ENCODE peak calls at places on chromosome 4, in six cellular contexts. One of them, this sample, is unnamed. For H3K9me3 and H3K4me1, the result is how much of the 10 kb centered on the place peaks cover.

GRCh38 chr4:82823062-82823461 is 24.5 kb upstream of the SCD5 start:
- DNase-seq in pancreas: no peak
- DNase-seq in sigmoid colon: no peak
- DNase-seq in mammary epithelial cell: no peak
- DNase-seq in upper lobe of right lung: no peak
- DNase-seq in suprapubic skin: no peak
- DNase-seq in this sample: peak

GRCh38 chr4:110132822-110133719 is 65.3 kb downstream of the ELOVL6 start:
- DNase-seq in pancreas: no peak
- DNase-seq in sigmoid colon: no peak
- DNase-seq in mammary epithelial cell: no peak
- DNase-seq in upper lobe of right lung: no peak
- DNase-seq in suprapubic skin: no peak
- DNase-seq in this sample: peak

GRCh38 chr4:82661601-82662000 is 99.8 kb upstream of the TMEM150C start:
- DNase-seq in pancreas: no peak
- DNase-seq in sigmoid colon: no peak
- DNase-seq in mammary epithelial cell: no peak
- DNase-seq in upper lobe of right lung: no peak
- DNase-seq in suprapubic skin: no peak
- DNase-seq in this sample: no peak

GRCh38 chr4:76898385-76898692 is 395 bp upstream of the SOWAHB start:
- DNase-seq in pancreas: no peak
- DNase-seq in sigmoid colon: no peak
- DNase-seq in mammary epithelial cell: no peak
- DNase-seq in upper lobe of right lung: no peak
- DNase-seq in suprapubic skin: no peak
- DNase-seq in this sample: no peak

GRCh38 chr4:106993846-106994245 is 42.3 kb downstream of the DKK2 start:
- DNase-seq in pancreas: no peak
- DNase-seq in sigmoid colon: no peak
- DNase-seq in mammary epithelial cell: peak
- DNase-seq in upper lobe of right lung: no peak
- DNase-seq in suprapubic skin: no peak
- DNase-seq in this sample: no peak

GRCh38 chr4:176856421-176856820 is 63.7 kb upstream of the VEGFC start:
- DNase-seq in pancreas: no peak
- DNase-seq in sigmoid colon: no peak
- DNase-seq in mammary epithelial cell: no peak
- DNase-seq in upper lobe of right lung: no peak
- DNase-seq in suprapubic skin: no peak
- DNase-seq in this sample: no peak

GRCh38 chr4:140229881-140230280 is 75.9 kb upstream of the MAML3 start:
- DNase-seq in pancreas: no peak
- DNase-seq in sigmoid colon: no peak
- DNase-seq in mammary epithelial cell: no peak
- DNase-seq in upper lobe of right lung: no peak
- DNase-seq in suprapubic skin: no peak
- DNase-seq in this sample: no peak

GRCh38 chr4:186204103-186204559 is 12.8 kb downstream of the CYP4V2 start:
- DNase-seq in pancreas: no peak
- DNase-seq in sigmoid colon: peak
- DNase-seq in mammary epithelial cell: no peak
- DNase-seq in upper lobe of right lung: no peak
- DNase-seq in suprapubic skin: peak
- DNase-seq in this sample: peak

GRCh38 chr4:137707626-137708025 is 175.3 kb upstream of the PCDH18 start:
- DNase-seq in pancreas: no peak
- DNase-seq in sigmoid colon: no peak
- DNase-seq in mammary epithelial cell: peak
- DNase-seq in upper lobe of right lung: no peak
- DNase-seq in suprapubic skin: no peak
- DNase-seq in this sample: peak

GRCh38 chr4:89447543-89447942 is 139.9 kb upstream of the GPRIN3 start:
- DNase-seq in pancreas: no peak
- DNase-seq in sigmoid colon: no peak
- DNase-seq in mammary epithelial cell: no peak
- DNase-seq in upper lobe of right lung: no peak
- DNase-seq in suprapubic skin: no peak
- DNase-seq in this sample: no peak

GRCh38 chr4:112112590-112113170 is 32.6 kb upstream of the FAM241A start:
- DNase-seq in pancreas: no peak
- DNase-seq in sigmoid colon: no peak
- DNase-seq in mammary epithelial cell: no peak
- DNase-seq in upper lobe of right lung: no peak
- DNase-seq in suprapubic skin: no peak
- DNase-seq in this sample: no peak

GRCh38 chr4:89290727-89291126 is 16.9 kb downstream of the GPRIN3 start:
- DNase-seq in pancreas: no peak
- DNase-seq in sigmoid colon: no peak
- DNase-seq in mammary epithelial cell: no peak
- DNase-seq in upper lobe of right lung: no peak
- DNase-seq in suprapubic skin: no peak
- DNase-seq in this sample: no peak

GRCh38 chr4:5465529-5465928 is 242.8 kb downstream of the EVC2 start:
- DNase-seq in pancreas: no peak
- DNase-seq in sigmoid colon: no peak
- DNase-seq in mammary epithelial cell: no peak
- DNase-seq in upper lobe of right lung: no peak
- DNase-seq in suprapubic skin: no peak
- DNase-seq in this sample: peak

GRCh38 chr4:83413676-83414075 is 41.9 kb downstream of the HELQ start:
- DNase-seq in pancreas: no peak
- DNase-seq in sigmoid colon: no peak
- DNase-seq in mammary epithelial cell: peak
- DNase-seq in upper lobe of right lung: no peak
- DNase-seq in suprapubic skin: no peak
- DNase-seq in this sample: peak

GRCh38 chr4:74682567-74683359 is 111.6 kb downstream of the BTC start:
- DNase-seq in pancreas: peak
- DNase-seq in sigmoid colon: no peak
- DNase-seq in mammary epithelial cell: peak
- DNase-seq in upper lobe of right lung: no peak
- DNase-seq in suprapubic skin: no peak
- DNase-seq in this sample: peak

GRCh38 chr4:7423391-7423790 is 11.3 kb downstream of the PSAPL1 start:
- DNase-seq in pancreas: peak
- DNase-seq in sigmoid colon: peak
- DNase-seq in mammary epithelial cell: no peak
- DNase-seq in upper lobe of right lung: peak
- DNase-seq in suprapubic skin: peak
- DNase-seq in this sample: peak

GRCh38 chr4:143355540-143356217 is 19.0 kb downstream of the GAB1 start:
- DNase-seq in pancreas: no peak
- DNase-seq in sigmoid colon: no peak
- DNase-seq in mammary epithelial cell: peak
- DNase-seq in upper lobe of right lung: no peak
- DNase-seq in suprapubic skin: no peak
- DNase-seq in this sample: no peak

GRCh38 chr4:112322866-112323265 is 25.7 kb downstream of the ALPK1 start:
- DNase-seq in pancreas: no peak
- DNase-seq in sigmoid colon: no peak
- DNase-seq in mammary epithelial cell: no peak
- DNase-seq in upper lobe of right lung: no peak
- DNase-seq in suprapubic skin: no peak
- DNase-seq in this sample: no peak

GRCh38 chr4:24704152-24704551 is 91.2 kb upstream of the SOD3 start:
- DNase-seq in pancreas: no peak
- DNase-seq in sigmoid colon: no peak
- DNase-seq in mammary epithelial cell: no peak
- DNase-seq in upper lobe of right lung: no peak
- DNase-seq in suprapubic skin: no peak
- DNase-seq in this sample: no peak

GRCh38 chr4:35105486-35105885 is 1138.8 kb downstream of the ARAP2 start:
- DNase-seq in pancreas: no peak
- DNase-seq in sigmoid colon: no peak
- DNase-seq in mammary epithelial cell: no peak
- DNase-seq in upper lobe of right lung: no peak
- DNase-seq in suprapubic skin: no peak
- DNase-seq in this sample: no peak

GRCh38 chr4:125105561-125105960 is 209.2 kb upstream of the FAT4 start:
- DNase-seq in pancreas: no peak
- DNase-seq in sigmoid colon: no peak
- DNase-seq in mammary epithelial cell: no peak
- DNase-seq in upper lobe of right lung: no peak
- DNase-seq in suprapubic skin: no peak
- DNase-seq in this sample: no peak

GRCh38 chr4:188879598-188879997 is 740.4 kb downstream of the TRIML1 start:
- DNase-seq in pancreas: no peak
- DNase-seq in sigmoid colon: no peak
- DNase-seq in mammary epithelial cell: no peak
- DNase-seq in upper lobe of right lung: no peak
- DNase-seq in suprapubic skin: no peak
- DNase-seq in this sample: no peak

GRCh38 chr4:175560628-175561027 is 251.4 kb downstream of the GPM6A start:
- DNase-seq in pancreas: no peak
- DNase-seq in sigmoid colon: no peak
- DNase-seq in mammary epithelial cell: peak
- DNase-seq in upper lobe of right lung: no peak
- DNase-seq in suprapubic skin: no peak
- DNase-seq in this sample: peak

GRCh38 chr4:14871676-14872430 is 130.4 kb upstream of the CPEB2 start:
- DNase-seq in pancreas: no peak
- DNase-seq in sigmoid colon: no peak
- DNase-seq in mammary epithelial cell: peak
- DNase-seq in upper lobe of right lung: peak
- DNase-seq in suprapubic skin: no peak
- DNase-seq in this sample: no peak

GRCh38 chr4:107858158-107858742 is 33.5 kb downstream of the SGMS2 start:
- DNase-seq in pancreas: no peak
- DNase-seq in sigmoid colon: no peak
- DNase-seq in mammary epithelial cell: no peak
- DNase-seq in upper lobe of right lung: no peak
- DNase-seq in suprapubic skin: no peak
- DNase-seq in this sample: no peak

GRCh38 chr4:8427761-8428287 is 12.7 kb downstream of the ACOX3 start:
- DNase-seq in pancreas: peak
- DNase-seq in sigmoid colon: peak
- DNase-seq in mammary epithelial cell: peak
- DNase-seq in upper lobe of right lung: no peak
- DNase-seq in suprapubic skin: no peak
- DNase-seq in this sample: peak

GRCh38 chr4:8428288-8429097 is 12.0 kb downstream of the ACOX3 start:
- DNase-seq in pancreas: peak
- DNase-seq in sigmoid colon: peak
- DNase-seq in mammary epithelial cell: peak
- DNase-seq in upper lobe of right lung: peak
- DNase-seq in suprapubic skin: peak
- DNase-seq in this sample: peak

GRCh38 chr4:8434251-8435073 is 6.1 kb downstream of the ACOX3 start:
- DNase-seq in pancreas: no peak
- DNase-seq in sigmoid colon: no peak
- DNase-seq in mammary epithelial cell: no peak
- DNase-seq in upper lobe of right lung: no peak
- DNase-seq in suprapubic skin: no peak
- DNase-seq in this sample: no peak

GRCh38 chr4:8433181-8433580 is 7.3 kb downstream of the ACOX3 start:
- DNase-seq in pancreas: no peak
- DNase-seq in sigmoid colon: no peak
- DNase-seq in mammary epithelial cell: no peak
- DNase-seq in upper lobe of right lung: no peak
- DNase-seq in suprapubic skin: no peak
- DNase-seq in this sample: no peak

DNA sequence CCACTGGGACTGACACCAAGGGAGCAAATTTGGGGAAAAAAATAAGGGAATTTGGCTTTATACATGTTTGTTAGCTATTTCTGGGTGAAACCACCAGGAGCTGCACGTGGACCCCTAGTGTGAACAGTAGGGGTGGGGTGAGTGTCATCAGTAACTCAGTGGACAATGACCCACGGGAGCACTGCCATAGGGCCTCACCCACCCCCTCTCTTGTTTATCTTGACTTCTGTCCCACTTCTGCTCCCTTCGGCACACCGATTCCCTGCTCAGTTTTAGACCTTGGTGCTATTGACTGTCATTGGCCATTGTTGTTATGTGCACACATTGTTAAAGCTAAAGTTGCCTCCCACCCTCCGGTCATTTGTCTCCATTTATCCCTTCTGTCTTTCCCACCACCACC is 9.0 kb downstream of the ACOX3 start:
- DNase-seq in pancreas: no peak
- DNase-seq in sigmoid colon: no peak
- DNase-seq in mammary epithelial cell: no peak
- DNase-seq in upper lobe of right lung: no peak
- DNase-seq in suprapubic skin: no peak
- DNase-seq in this sample: no peak
- H3K9me3 ChIP-seq in pancreas: under half
- H3K9me3 ChIP-seq in sigmoid colon: under half
- H3K9me3 ChIP-seq in mammary epithelial cell: under half
- H3K9me3 ChIP-seq in upper lobe of right lung: under half
- H3K9me3 ChIP-seq in suprapubic skin: under half
- H3K9me3 ChIP-seq in this sample: under half

DNA sequence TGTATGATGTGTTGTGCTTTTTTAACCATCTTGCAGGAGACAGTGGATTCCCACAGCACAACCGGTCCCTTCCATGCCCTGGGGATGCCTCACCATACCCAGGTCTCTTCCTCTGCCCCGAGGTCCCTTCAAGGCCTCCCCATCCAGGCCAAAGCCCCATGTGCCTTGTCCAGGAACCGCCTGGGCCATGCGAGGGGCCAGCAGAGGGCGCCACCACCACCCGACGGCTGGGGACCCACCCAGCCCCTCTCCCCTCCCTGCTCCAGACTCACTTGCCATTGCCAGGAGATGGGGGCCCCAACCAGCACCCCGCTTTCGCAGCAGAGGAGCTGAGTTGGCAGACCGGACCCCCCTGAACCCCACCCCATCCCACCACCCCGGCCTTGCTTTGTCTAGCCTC is 485.5 kb downstream of the TRAM1L1 start:
- DNase-seq in pancreas: no peak
- DNase-seq in sigmoid colon: no peak
- DNase-seq in mammary epithelial cell: no peak
- DNase-seq in upper lobe of right lung: no peak
- DNase-seq in suprapubic skin: no peak
- DNase-seq in this sample: no peak
- TF ChIP-seq CTCF in pancreas: no peak
- TF ChIP-seq CTCF in sigmoid colon: no peak
- TF ChIP-seq CTCF in mammary epithelial cell: no peak
- TF ChIP-seq CTCF in upper lobe of right lung: no peak
- TF ChIP-seq CTCF in suprapubic skin: no peak
- TF ChIP-seq CTCF in this sample: no peak

DNA sequence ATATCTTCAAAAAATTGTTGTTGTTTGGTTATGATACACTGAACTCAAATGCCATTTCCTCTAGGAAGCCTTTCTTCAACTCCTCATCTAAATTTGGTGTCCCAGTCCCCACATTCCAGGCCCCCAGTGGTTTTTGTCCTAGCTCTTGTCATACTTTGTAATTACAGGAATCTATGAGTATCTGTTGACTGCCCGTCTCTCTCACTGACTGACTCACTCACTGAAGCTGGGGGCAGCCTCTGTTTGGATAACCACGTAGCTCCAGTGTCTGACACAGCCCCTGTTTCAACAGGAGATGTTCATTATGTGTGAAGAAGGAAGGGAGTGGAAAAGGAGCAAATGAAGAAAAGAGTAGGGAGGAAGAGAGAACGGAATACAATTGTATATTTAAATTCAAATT is 284.1 kb upstream of the TENM3 start:
- DNase-seq in pancreas: no peak
- DNase-seq in sigmoid colon: no peak
- DNase-seq in mammary epithelial cell: peak
- DNase-seq in upper lobe of right lung: no peak
- DNase-seq in suprapubic skin: no peak
- DNase-seq in this sample: no peak
- H3K4me1 ChIP-seq in pancreas: under half
- H3K4me1 ChIP-seq in sigmoid colon: under half
- H3K4me1 ChIP-seq in mammary epithelial cell: under half
- H3K4me1 ChIP-seq in upper lobe of right lung: under half
- H3K4me1 ChIP-seq in suprapubic skin: under half
- H3K4me1 ChIP-seq in this sample: under half

GRCh38 chr4:147233-147632 is 22.9 kb downstream of the ZNF718 start:
- DNase-seq in pancreas: no peak
- DNase-seq in sigmoid colon: no peak
- DNase-seq in mammary epithelial cell: no peak
- DNase-seq in upper lobe of right lung: no peak
- DNase-seq in suprapubic skin: no peak
- DNase-seq in this sample: no peak
- H3K9me3 ChIP-seq in pancreas: under half
- H3K9me3 ChIP-seq in sigmoid colon: under half
- H3K9me3 ChIP-seq in mammary epithelial cell: under half
- H3K9me3 ChIP-seq in upper lobe of right lung: half or more
- H3K9me3 ChIP-seq in suprapubic skin: half or more
- H3K9me3 ChIP-seq in this sample: under half

This sample was measured in osteoblast.